ENCODE peak calls at places on chromosomes 6 and 20, in eight cellular contexts. F, K, I, Y, J, D, M and X are unnamed samples.
A peak's percentile ranks its signal among the peaks of the same experiment; 100 is the strongest.

GRCh38 chr6:12381587-12381986 is 91.4 kb downstream of the EDN1 start:
- DNase-seq in F (no peak), K (no peak), I (no peak), Y (no peak), J (no peak), D (no peak), M (no peak), X (no peak)

GRCh38 chr20:45545754-45546453 is 1.3 kb downstream of the EPPIN start:
- DNase-seq in F (peak; percentile 35), K (no peak), I (no peak), Y (peak; percentile 55), J (peak; percentile 25), D (no peak), M (no peak), X (no peak)

GRCh38 chr20:2946988-2947961 is 74.0 kb downstream of the PTPRA start:
- DNase-seq in F (no peak), K (peak; percentile 27), I (no peak), Y (peak; percentile 48), J (peak; percentile 93), D (no peak), M (no peak), X (no peak)

GRCh38 chr20:58127731-58128130 is 100.7 kb downstream of the ANKRD60 start:
- DNase-seq in F (peak; percentile 10), K (no peak), I (peak; percentile 71), Y (peak; percentile 41), J (no peak), D (no peak), M (no peak), X (no peak)

GRCh38 chr6:56291278-56291917 is 44.0 kb upstream of the COL21A1 start:
- DNase-seq in F (no peak), K (no peak), I (no peak), Y (no peak), J (no peak), D (no peak), M (no peak), X (no peak)

GRCh38 chr6:43916924-43917877 is 147.2 kb downstream of the VEGFA start:
- DNase-seq in F (no peak), K (no peak), I (no peak), Y (peak; percentile 18), J (no peak), D (no peak), M (peak; percentile 63), X (no peak)

GRCh38 chr20:37823276-37823980 is 79.5 kb upstream of the VSTM2L start:
- DNase-seq in F (no peak), K (no peak), I (no peak), Y (peak; percentile 27), J (no peak), D (no peak), M (no peak), X (no peak)

GRCh38 chr6:39281312-39281980 is 32.8 kb downstream of the KCNK17 start:
- DNase-seq in F (no peak), K (no peak), I (no peak), Y (no peak), J (no peak), D (no peak), M (no peak), X (no peak)

GRCh38 chr20:4153251-4153650 is 137.9 kb upstream of the RNF24 start:
- DNase-seq in F (no peak), K (no peak), I (no peak), Y (no peak), J (peak; percentile 14), D (no peak), M (peak; percentile 80), X (no peak)

GRCh38 chr20:14951105-14951504 is 613.7 kb upstream of the FLRT3 start:
- DNase-seq in F (no peak), K (no peak), I (no peak), Y (no peak), J (no peak), D (no peak), M (no peak), X (no peak)

GRCh38 chr20:1086273-1087213 is 31.9 kb upstream of the PSMF1 start:
- DNase-seq in F (no peak), K (no peak), I (no peak), Y (no peak), J (no peak), D (no peak), M (no peak), X (no peak)

GRCh38 chr20:19524691-19525090 is 233.4 kb upstream of the RIN2 start:
- DNase-seq in F (no peak), K (no peak), I (no peak), Y (no peak), J (no peak), D (no peak), M (no peak), X (no peak)